ENCODE peak calls at places on chromosomes 3 and 15, in five cellular contexts. L is pancreas, B is A549, X is cardiac muscle cell, Y is kidney epithelial cell. R is an unnamed sample.

GRCh38 chr3:108209579-108209978 is 12.6 kb downstream of the IFT57 start:
- DNase-seq in L (no peak), B (no peak), X (no peak), Y (no peak), R (no peak)

GRCh38 chr15:43249236-43249635 is 17.5 kb downstream of the TGM5 start:
- DNase-seq in L (no peak), B (no peak), X (no peak), Y (no peak), R (no peak)

GRCh38 chr3:161454615-161455014 is 42.0 kb upstream of the OTOL1 start:
- DNase-seq in L (no peak), B (no peak), X (peak; percentile 20), Y (no peak), R (no peak)

GRCh38 chr3:5122741-5123706 is 932 bp downstream of the ARL8B start:
- DNase-seq in L (no peak), B (peak; percentile 48), X (peak; percentile 66), Y (peak; percentile 29), R (peak; percentile 59)

GRCh38 chr15:101613130-101614000 is 38.8 kb downstream of the TM2D3 start:
- DNase-seq in L (peak; percentile 78), B (no peak), X (peak; percentile 51), Y (no peak), R (peak; percentile 36)

GRCh38 chr15:97027772-97028171 is 697.3 kb downstream of the NR2F2 start:
- DNase-seq in L (no peak), B (no peak), X (no peak), Y (no peak), R (no peak)

GRCh38 chr15:99504823-99505551 is 60.8 kb upstream of the MEF2A start:
- DNase-seq in L (no peak), B (no peak), X (no peak), Y (no peak), R (no peak)

GRCh38 chr3:70608434-70608833 is 296.0 kb upstream of the MDFIC2 start:
- DNase-seq in L (no peak), B (no peak), X (no peak), Y (no peak), R (no peak)

GRCh38 chr3:99344216-99344615 is 294.2 kb upstream of the COL8A1 start:
- DNase-seq in L (no peak), B (no peak), X (no peak), Y (no peak), R (no peak)

GRCh38 chr3:110969229-110970211 is 102.1 kb upstream of the NECTIN3 start:
- DNase-seq in L (no peak), B (no peak), X (no peak), Y (no peak), R (no peak)

GRCh38 chr3:34263014-34263714 is 464.7 kb downstream of the PDCD6IP start:
- DNase-seq in L (no peak), B (no peak), X (peak; percentile 17), Y (no peak), R (no peak)

GRCh38 chr3:124261301-124261700 is 269.4 kb upstream of the ROPN1 start:
- DNase-seq in L (no peak), B (no peak), X (no peak), Y (no peak), R (peak; percentile 86)

GRCh38 chr3:188320757-188321156 is 166.8 kb downstream of the LPP start:
- DNase-seq in L (no peak), B (no peak), X (no peak), Y (no peak), R (no peak)

GRCh38 chr3:36312351-36312750 is 68.0 kb upstream of the STAC start:
- DNase-seq in L (no peak), B (no peak), X (no peak), Y (no peak), R (no peak)

GRCh38 chr3:134074790-134075567 is 45.3 kb upstream of the SLCO2A1 start:
- DNase-seq in L (no peak), B (no peak), X (no peak), Y (no peak), R (no peak)

GRCh38 chr3:16841906-16842709 is 42.6 kb upstream of the PLCL2 start:
- DNase-seq in L (no peak), B (no peak), X (peak; percentile 24), Y (no peak), R (no peak)

GRCh38 chr3:33949074-33949473 is 150.6 kb downstream of the PDCD6IP start:
- DNase-seq in L (no peak), B (no peak), X (no peak), Y (no peak), R (no peak)

GRCh38 chr3:112167758-112168157 is 34.7 kb upstream of the GCSAM start:
- DNase-seq in L (no peak), B (no peak), X (no peak), Y (no peak), R (no peak)

GRCh38 chr15:74906193-74906449 is 530 bp downstream of the FAM219B start:
- DNase-seq in L (no peak), B (peak; percentile 49), X (peak; percentile 62), Y (no peak), R (no peak)

GRCh38 chr15:52529289-52529929 is 729 bp upstream of the MYO5A start:
- DNase-seq in L (no peak), B (no peak), X (no peak), Y (no peak), R (no peak)

GRCh38 chr3:5250467-5251195 is 63.1 kb downstream of the EDEM1 start:
- DNase-seq in L (no peak), B (no peak), X (no peak), Y (no peak), R (no peak)

GRCh38 chr3:28328188-28329151 is 20.1 kb upstream of the ZCWPW2 start:
- DNase-seq in L (no peak), B (no peak), X (peak; percentile 51), Y (no peak), R (no peak)

GRCh38 chr15:69298697-69299441 is at the start of gene PAQR5:
- DNase-seq in L (peak; percentile 58), B (peak; percentile 92), X (peak; percentile 55), Y (no peak), R (no peak)

GRCh38 chr15:85393206-85393605 is 12.8 kb downstream of the AKAP13 start:
- DNase-seq in L (no peak), B (no peak), X (no peak), Y (no peak), R (no peak)

GRCh38 chr3:24156466-24156865 is 211.4 kb downstream of the NR1D2 start:
- DNase-seq in L (no peak), B (peak; percentile 62), X (no peak), Y (peak; percentile 43), R (no peak)

GRCh38 chr15:65904301-65904700 is 35.0 kb downstream of the RAB11A start:
- DNase-seq in L (no peak), B (no peak), X (no peak), Y (no peak), R (no peak)

GRCh38 chr15:31178705-31179104 is 77.2 kb upstream of the TRPM1 start:
- DNase-seq in L (no peak), B (no peak), X (no peak), Y (no peak), R (no peak)

GRCh38 chr3:172606021-172606420 is 82.8 kb upstream of the TNFSF10 start:
- DNase-seq in L (no peak), B (no peak), X (no peak), Y (peak; percentile 90), R (no peak)

GRCh38 chr3:184710870-184711365 is 946 bp downstream of the MAGEF1 start:
- DNase-seq in L (no peak), B (no peak), X (no peak), Y (no peak), R (no peak)

DNA sequence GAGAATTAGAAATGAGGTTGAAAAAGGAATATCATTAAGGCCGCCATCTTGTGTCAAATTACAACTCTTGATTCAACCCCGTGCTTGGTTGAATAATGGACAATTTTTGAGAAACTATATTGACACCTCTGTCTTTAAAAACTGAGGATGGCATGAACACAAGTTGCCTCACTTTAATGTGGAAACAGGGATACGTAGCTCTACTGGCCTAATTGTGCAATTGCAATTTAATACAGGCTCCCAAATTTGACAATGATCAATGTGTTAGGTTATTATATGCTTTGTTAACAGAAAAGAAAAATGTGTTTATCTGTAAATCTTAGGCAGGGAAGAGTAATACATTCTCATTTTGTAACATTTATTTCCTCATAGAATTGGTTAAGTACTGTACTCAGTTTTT is 77.1 kb upstream of the MCTP2 start:
- DNase-seq in L (no peak), B (no peak), X (no peak), Y (no peak), R (no peak)
- TF ChIP-seq CTCF in L (no peak), B (no peak), X (no peak), Y (no peak), R (no peak)

DNA sequence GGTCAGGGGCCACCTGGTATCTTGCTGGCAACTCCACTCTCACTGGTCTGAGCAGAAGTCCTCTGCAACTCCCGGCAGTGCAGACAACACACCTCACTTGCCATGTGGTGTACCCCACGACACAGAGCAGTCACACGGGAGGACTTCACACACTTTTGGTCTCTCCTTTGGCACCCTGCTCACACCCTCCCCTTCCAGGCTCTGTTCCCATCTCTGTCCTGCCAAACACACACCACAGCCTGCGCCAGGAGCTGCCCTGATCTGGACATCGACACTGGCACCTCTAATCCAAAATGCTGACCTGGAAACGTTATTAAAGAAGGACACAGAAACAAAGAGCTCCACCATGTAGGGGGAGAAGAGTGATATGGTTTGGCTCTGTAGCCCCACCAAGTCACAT is 57.2 kb downstream of the SLC41A3 start:
- DNase-seq in L (no peak), B (no peak), X (no peak), Y (no peak), R (no peak)
- H3K4me3 ChIP-seq in L (no peak overlapping the region), B (no peak overlapping the region), X (no peak overlapping the region), Y (no peak overlapping the region), R (no peak overlapping the region)

GRCh38 chr15:70754862-70755261 is 8.5 kb downstream of the UACA start:
- DNase-seq in L (no peak), B (no peak), X (no peak), Y (no peak), R (no peak)
- TF ChIP-seq CTCF in L (no peak), B (peak; percentile 29), X (no peak), Y (no peak), R (no peak)

GRCh38 chr3:147411235-147411607 is 2.1 kb downstream of the ZIC1 start:
- DNase-seq in L (no peak), B (no peak), X (no peak), Y (no peak), R (no peak)

GRCh38 chr3:147410126-147410517 is 957 bp downstream of the ZIC1 start:
- DNase-seq in L (no peak), B (no peak), X (no peak), Y (no peak), R (no peak)

GRCh38 chr3:147410518-147411234 is 1.5 kb downstream of the ZIC1 start:
- DNase-seq in L (no peak), B (no peak), X (no peak), Y (no peak), R (no peak)

GRCh38 chr3:147408180-147409105 is 722 bp upstream of the ZIC1 start:
- DNase-seq in L (no peak), B (no peak), X (no peak), Y (no peak), R (no peak)

GRCh38 chr3:147409143-147410121 is at the start of gene ZIC1:
- DNase-seq in L (no peak), B (no peak), X (no peak), Y (no peak), R (no peak)
- H3K4me3 ChIP-seq in L (no peak within 1 kb of the TSS), B (no peak within 1 kb of the TSS), X (no peak within 1 kb of the TSS), Y (no peak within 1 kb of the TSS), R (no peak within 1 kb of the TSS)

GRCh38 chr3:30768703-30769550 is 125.5 kb downstream of the GADL1 start:
- DNase-seq in L (peak; percentile 66), B (peak; percentile 43), X (peak; percentile 80), Y (peak; percentile 44), R (no peak)
- TF ChIP-seq CTCF in L (peak; percentile 59), B (peak; percentile 80), X (peak; percentile 89), Y (peak; percentile 90), R (peak; percentile 86)